ENCODE peak calls at places on chromosomes 2 and 18, in eight cellular contexts. One of them, this sample, is unnamed.

GRCh38 chr2:120733238-120733942 is 2.3 kb upstream of the GLI2 start:
- DNase-seq in left lung: no peak
- DNase-seq in Panc1: no peak
- DNase-seq in ovary: no peak
- DNase-seq in GM06990: no peak
- DNase-seq in astrocyte: no peak
- DNase-seq in adrenal gland: no peak
- DNase-seq in uterus: no peak
- DNase-seq in this sample: peak; percentile 11

GRCh38 chr2:118222643-118223486 is 134.6 kb downstream of the INSIG2 start:
- DNase-seq in left lung: no peak
- DNase-seq in Panc1: no peak
- DNase-seq in ovary: no peak
- DNase-seq in GM06990: no peak
- DNase-seq in astrocyte: no peak
- DNase-seq in adrenal gland: no peak
- DNase-seq in uterus: no peak
- DNase-seq in this sample: no peak

GRCh38 chr18:58394607-58395425 is 234.1 kb downstream of the ALPK2 start:
- DNase-seq in left lung: no peak
- DNase-seq in Panc1: no peak
- DNase-seq in ovary: no peak
- DNase-seq in GM06990: no peak
- DNase-seq in astrocyte: no peak
- DNase-seq in adrenal gland: no peak
- DNase-seq in uterus: no peak
- DNase-seq in this sample: no peak

GRCh38 chr2:231068525-231069222 is 12.0 kb downstream of the PSMD1 start:
- DNase-seq in left lung: no peak
- DNase-seq in Panc1: no peak
- DNase-seq in ovary: no peak
- DNase-seq in GM06990: no peak
- DNase-seq in astrocyte: peak; percentile 55
- DNase-seq in adrenal gland: no peak
- DNase-seq in uterus: no peak
- DNase-seq in this sample: no peak

GRCh38 chr2:239926587-239927234 is 98.4 kb downstream of the NDUFA10 start:
- DNase-seq in left lung: no peak
- DNase-seq in Panc1: no peak
- DNase-seq in ovary: no peak
- DNase-seq in GM06990: no peak
- DNase-seq in astrocyte: peak; percentile 24
- DNase-seq in adrenal gland: no peak
- DNase-seq in uterus: no peak
- DNase-seq in this sample: no peak

GRCh38 chr2:96608459-96609455 is 29.4 kb downstream of the KANSL3 start:
- DNase-seq in left lung: no peak
- DNase-seq in Panc1: peak; percentile 22
- DNase-seq in ovary: no peak
- DNase-seq in GM06990: no peak
- DNase-seq in astrocyte: peak; percentile 36
- DNase-seq in adrenal gland: no peak
- DNase-seq in uterus: no peak
- DNase-seq in this sample: peak; percentile 27

GRCh38 chr18:67132919-67133318 is 383.6 kb downstream of the DSEL start:
- DNase-seq in left lung: no peak
- DNase-seq in Panc1: no peak
- DNase-seq in ovary: no peak
- DNase-seq in GM06990: no peak
- DNase-seq in astrocyte: no peak
- DNase-seq in adrenal gland: no peak
- DNase-seq in uterus: no peak
- DNase-seq in this sample: no peak

GRCh38 chr2:191927991-191928390 is 81.1 kb upstream of the CAVIN2 start:
- DNase-seq in left lung: no peak
- DNase-seq in Panc1: no peak
- DNase-seq in ovary: no peak
- DNase-seq in GM06990: no peak
- DNase-seq in astrocyte: peak; percentile 84
- DNase-seq in adrenal gland: no peak
- DNase-seq in uterus: no peak
- DNase-seq in this sample: no peak

GRCh38 chr18:44969214-44969842 is 288.6 kb downstream of the SETBP1 start:
- DNase-seq in left lung: no peak
- DNase-seq in Panc1: no peak
- DNase-seq in ovary: no peak
- DNase-seq in GM06990: no peak
- DNase-seq in astrocyte: no peak
- DNase-seq in adrenal gland: no peak
- DNase-seq in uterus: no peak
- DNase-seq in this sample: peak; percentile 52

GRCh38 chr2:148989882-148990493 is 48.5 kb upstream of the LYPD6B start:
- DNase-seq in left lung: no peak
- DNase-seq in Panc1: peak; percentile 41
- DNase-seq in ovary: peak; percentile 43
- DNase-seq in GM06990: no peak
- DNase-seq in astrocyte: peak; percentile 68
- DNase-seq in adrenal gland: peak; percentile 64
- DNase-seq in uterus: peak; percentile 69
- DNase-seq in this sample: peak; percentile 85

GRCh38 chr2:121360566-121361300 is 75.7 kb upstream of the TFCP2L1 start:
- DNase-seq in left lung: no peak
- DNase-seq in Panc1: peak; percentile 65
- DNase-seq in ovary: no peak
- DNase-seq in GM06990: no peak
- DNase-seq in astrocyte: peak; percentile 91
- DNase-seq in adrenal gland: peak; percentile 62
- DNase-seq in uterus: no peak
- DNase-seq in this sample: no peak

GRCh38 chr18:48324651-48325050 is 84.5 kb downstream of the ZBTB7C start:
- DNase-seq in left lung: no peak
- DNase-seq in Panc1: no peak
- DNase-seq in ovary: no peak
- DNase-seq in GM06990: no peak
- DNase-seq in astrocyte: no peak
- DNase-seq in adrenal gland: no peak
- DNase-seq in uterus: no peak
- DNase-seq in this sample: no peak

GRCh38 chr2:104866883-104867350 is 13.0 kb downstream of the POU3F3 start:
- DNase-seq in left lung: peak; percentile 51
- DNase-seq in Panc1: no peak
- DNase-seq in ovary: no peak
- DNase-seq in GM06990: no peak
- DNase-seq in astrocyte: no peak
- DNase-seq in adrenal gland: no peak
- DNase-seq in uterus: no peak
- DNase-seq in this sample: no peak
- H3K27me3 ChIP-seq in left lung: peaks cover 98% of the 10 kb centered on the region
- H3K27me3 ChIP-seq in Panc1: peaks cover 36% of the 10 kb centered on the region
- H3K27me3 ChIP-seq in ovary: peaks cover 5% of the 10 kb centered on the region
- H3K27me3 ChIP-seq in GM06990: peaks cover 4% of the 10 kb centered on the region
- H3K27me3 ChIP-seq in astrocyte: peaks cover 36% of the 10 kb centered on the region
- H3K27me3 ChIP-seq in adrenal gland: peaks cover 81% of the 10 kb centered on the region
- H3K27me3 ChIP-seq in uterus: peaks cover 6% of the 10 kb centered on the region
- H3K27me3 ChIP-seq in this sample: no peaks in the 10 kb centered on the region

DNA sequence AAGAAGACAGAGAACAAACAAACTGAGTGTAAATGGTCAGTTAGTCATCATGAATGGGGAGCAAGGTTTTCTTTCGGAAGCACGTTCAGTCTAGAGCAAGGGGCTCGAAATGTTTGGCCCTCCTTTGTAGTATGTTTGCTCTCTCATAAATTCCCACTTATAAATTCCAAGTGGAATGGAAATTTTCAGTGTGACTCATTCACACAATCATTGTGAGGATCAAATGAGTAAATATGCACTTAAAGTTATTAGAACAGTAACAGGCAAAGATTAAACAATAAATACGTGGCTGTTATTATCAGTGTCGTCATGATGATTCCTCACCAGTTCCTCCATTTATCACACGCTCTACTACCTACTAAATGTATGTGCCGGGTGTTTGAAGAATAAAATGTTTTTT is 10.5 kb downstream of the CNGA3 start:
- DNase-seq in left lung: no peak
- DNase-seq in Panc1: no peak
- DNase-seq in ovary: no peak
- DNase-seq in GM06990: no peak
- DNase-seq in astrocyte: no peak
- DNase-seq in adrenal gland: no peak
- DNase-seq in uterus: no peak
- DNase-seq in this sample: no peak
- H3K27me3 ChIP-seq in left lung: no peaks in the 10 kb centered on the region
- H3K27me3 ChIP-seq in Panc1: peaks cover 6% of the 10 kb centered on the region
- H3K27me3 ChIP-seq in ovary: no peaks in the 10 kb centered on the region
- H3K27me3 ChIP-seq in GM06990: no peaks in the 10 kb centered on the region
- H3K27me3 ChIP-seq in astrocyte: no peaks in the 10 kb centered on the region
- H3K27me3 ChIP-seq in adrenal gland: no peaks in the 10 kb centered on the region
- H3K27me3 ChIP-seq in uterus: no peaks in the 10 kb centered on the region
- H3K27me3 ChIP-seq in this sample: no peaks in the 10 kb centered on the region

GRCh38 chr2:66434679-66435548 is at the start of gene MEIS1:
- DNase-seq in left lung: peak; percentile 84
- DNase-seq in Panc1: peak; percentile 41
- DNase-seq in ovary: peak; percentile 95
- DNase-seq in GM06990: peak; percentile 64
- DNase-seq in astrocyte: peak; percentile 99
- DNase-seq in adrenal gland: peak; percentile 97
- DNase-seq in uterus: peak; percentile 98
- DNase-seq in this sample: peak; percentile 97

GRCh38 chr2:66433695-66433944 is 1.3 kb upstream of the MEIS1 start:
- DNase-seq in left lung: no peak
- DNase-seq in Panc1: no peak
- DNase-seq in ovary: no peak
- DNase-seq in GM06990: no peak
- DNase-seq in astrocyte: no peak
- DNase-seq in adrenal gland: no peak
- DNase-seq in uterus: no peak
- DNase-seq in this sample: no peak

GRCh38 chr2:66435549-66435875 is 587 bp downstream of the MEIS1 start:
- DNase-seq in left lung: no peak
- DNase-seq in Panc1: no peak
- DNase-seq in ovary: no peak
- DNase-seq in GM06990: no peak
- DNase-seq in astrocyte: no peak
- DNase-seq in adrenal gland: no peak
- DNase-seq in uterus: no peak
- DNase-seq in this sample: no peak

GRCh38 chr2:66432801-66433694 is 1.9 kb upstream of the MEIS1 start:
- DNase-seq in left lung: peak; percentile 74
- DNase-seq in Panc1: peak; percentile 43
- DNase-seq in ovary: peak; percentile 93
- DNase-seq in GM06990: peak; percentile 39
- DNase-seq in astrocyte: peak; percentile 97
- DNase-seq in adrenal gland: peak; percentile 96
- DNase-seq in uterus: peak; percentile 96
- DNase-seq in this sample: peak; percentile 96

DNA sequence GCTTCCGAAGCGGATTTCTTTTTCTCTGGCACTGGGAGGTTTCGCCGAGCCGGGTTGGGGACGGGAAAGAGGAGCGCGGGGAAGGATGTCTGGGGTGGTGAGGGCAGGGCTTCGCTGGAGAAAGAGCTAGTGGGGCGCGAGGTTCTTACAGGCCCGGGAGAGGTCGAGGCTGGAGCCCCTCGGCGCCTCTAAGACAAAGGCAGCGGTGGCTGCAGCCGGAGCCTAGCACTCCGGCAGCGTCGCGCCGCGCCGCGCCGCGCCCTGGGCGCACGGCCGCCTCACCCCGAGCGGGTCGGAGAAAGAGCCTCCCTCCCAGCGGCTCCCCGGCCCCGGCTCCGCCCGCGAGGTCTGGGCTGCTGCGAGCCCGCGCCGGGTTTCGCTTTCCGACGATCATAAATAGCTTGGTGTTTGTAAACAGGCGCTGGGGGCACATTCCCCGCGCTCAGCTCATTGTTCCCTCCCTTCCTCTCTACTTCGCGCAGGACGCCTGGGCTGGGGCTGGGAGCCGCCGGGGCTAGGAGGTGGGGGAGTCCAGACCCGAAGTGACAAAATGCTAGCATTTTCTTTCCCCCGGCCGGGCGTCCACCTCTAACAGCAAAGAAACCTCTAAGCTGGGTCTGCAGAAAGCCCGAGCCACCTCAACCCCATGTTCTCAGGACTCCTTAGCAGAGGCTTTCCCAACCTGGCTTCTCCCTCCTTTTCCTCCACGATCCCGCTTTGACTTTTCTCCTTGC is 813 bp upstream of the MEIS1 start:
- DNase-seq in left lung: peak; percentile 79
- DNase-seq in Panc1: no peak
- DNase-seq in ovary: peak; percentile 62
- DNase-seq in GM06990: peak; percentile 57
- DNase-seq in astrocyte: peak; percentile 63
- DNase-seq in adrenal gland: peak; percentile 88
- DNase-seq in uterus: peak; percentile 74
- DNase-seq in this sample: peak; percentile 59
- H3K27me3 ChIP-seq in left lung: peaks cover 30% of the 10 kb centered on the region
- H3K27me3 ChIP-seq in Panc1: peaks cover 11% of the 10 kb centered on the region
- H3K27me3 ChIP-seq in ovary: no peaks in the 10 kb centered on the region
- H3K27me3 ChIP-seq in GM06990: no peaks in the 10 kb centered on the region
- H3K27me3 ChIP-seq in astrocyte: peaks cover 16% of the 10 kb centered on the region
- H3K27me3 ChIP-seq in adrenal gland: no peaks in the 10 kb centered on the region
- H3K27me3 ChIP-seq in uterus: no peaks in the 10 kb centered on the region
- H3K27me3 ChIP-seq in this sample: no peaks in the 10 kb centered on the region

GRCh38 chr2:136212426-136213378 is 94.8 kb upstream of the CXCR4 start:
- DNase-seq in left lung: no peak
- DNase-seq in Panc1: no peak
- DNase-seq in ovary: no peak
- DNase-seq in GM06990: peak; percentile 33
- DNase-seq in astrocyte: no peak
- DNase-seq in adrenal gland: no peak
- DNase-seq in uterus: no peak
- DNase-seq in this sample: no peak

GRCh38 chr2:136215449-136215848 is 97.5 kb upstream of the CXCR4 start:
- DNase-seq in left lung: no peak
- DNase-seq in Panc1: no peak
- DNase-seq in ovary: no peak
- DNase-seq in GM06990: no peak
- DNase-seq in astrocyte: no peak
- DNase-seq in adrenal gland: no peak
- DNase-seq in uterus: no peak
- DNase-seq in this sample: no peak

GRCh38 chr2:136214801-136215200 is 96.9 kb upstream of the CXCR4 start:
- DNase-seq in left lung: no peak
- DNase-seq in Panc1: no peak
- DNase-seq in ovary: no peak
- DNase-seq in GM06990: no peak
- DNase-seq in astrocyte: no peak
- DNase-seq in adrenal gland: no peak
- DNase-seq in uterus: no peak
- DNase-seq in this sample: no peak

GRCh38 chr2:136213836-136214235 is 95.9 kb upstream of the CXCR4 start:
- DNase-seq in left lung: no peak
- DNase-seq in Panc1: no peak
- DNase-seq in ovary: no peak
- DNase-seq in GM06990: no peak
- DNase-seq in astrocyte: no peak
- DNase-seq in adrenal gland: peak; percentile 41
- DNase-seq in uterus: no peak
- DNase-seq in this sample: no peak

DNA sequence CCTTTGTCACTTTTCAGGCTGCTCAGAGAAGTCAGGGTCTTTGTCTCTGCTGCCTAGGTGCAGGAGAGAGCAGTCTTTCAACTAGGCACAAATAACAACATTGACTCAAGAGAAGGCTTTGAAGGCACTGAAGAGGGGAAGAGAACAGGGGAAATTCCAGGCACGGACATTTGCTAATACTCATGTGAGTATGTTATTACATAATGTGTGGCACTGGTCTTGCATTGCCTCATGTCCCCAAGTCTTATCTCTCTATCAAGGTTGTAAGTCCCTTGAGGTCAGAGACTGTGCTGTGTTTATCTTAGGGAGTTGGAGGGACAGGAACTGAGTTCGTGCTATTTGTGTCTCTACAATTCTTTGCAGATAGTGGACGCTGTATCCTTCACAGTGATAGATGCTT is 96.3 kb upstream of the CXCR4 start:
- DNase-seq in left lung: no peak
- DNase-seq in Panc1: no peak
- DNase-seq in ovary: no peak
- DNase-seq in GM06990: peak; percentile 25
- DNase-seq in astrocyte: no peak
- DNase-seq in adrenal gland: peak; percentile 56
- DNase-seq in uterus: no peak
- DNase-seq in this sample: no peak
- H3K27me3 ChIP-seq in left lung: no peaks in the 10 kb centered on the region
- H3K27me3 ChIP-seq in Panc1: peaks cover 15% of the 10 kb centered on the region
- H3K27me3 ChIP-seq in ovary: no peaks in the 10 kb centered on the region
- H3K27me3 ChIP-seq in GM06990: no peaks in the 10 kb centered on the region
- H3K27me3 ChIP-seq in astrocyte: no peaks in the 10 kb centered on the region
- H3K27me3 ChIP-seq in adrenal gland: no peaks in the 10 kb centered on the region
- H3K27me3 ChIP-seq in uterus: no peaks in the 10 kb centered on the region
- H3K27me3 ChIP-seq in this sample: no peaks in the 10 kb centered on the region

This sample was measured in testis.